ENCODE peak calls at places on chromosomes 4 and X, in seven cellular contexts. X, Z, K, V, L, B and I are unnamed samples.

GRCh38 chr4:113882668-113883067 is 96.8 kb downstream of the ARSJ start:
- DNase-seq in X (no peak), Z (no peak), K (no peak), V (no peak), L (no peak), B (no peak), I (peak)

GRCh38 chrX:44494357-44494756 is 48.3 kb downstream of the FUNDC1 start:
- DNase-seq in X (no peak), Z (no peak), K (no peak), V (no peak), L (no peak), B (no peak), I (no peak)

GRCh38 chrX:41720125-41720780 is 3.7 kb upstream of the GPR82 start:
- DNase-seq in X (peak), Z (no peak), K (no peak), V (no peak), L (no peak), B (no peak), I (no peak)

GRCh38 chr4:77959566-77960338 is 97.1 kb downstream of the MRPL1 start:
- DNase-seq in X (no peak), Z (peak), K (peak), V (no peak), L (no peak), B (peak), I (peak)

GRCh38 chr4:61200195-61200990 is at the start of gene ADGRL3:
- DNase-seq in X (no peak), Z (no peak), K (no peak), V (peak), L (peak), B (peak), I (no peak)

GRCh38 chrX:344371-344901 is 25.8 kb upstream of the GTPBP6 start:
- DNase-seq in X (no peak), Z (no peak), K (no peak), V (no peak), L (no peak), B (no peak), I (no peak)

GRCh38 chr4:65482410-65482809 is 187.9 kb downstream of the EPHA5 start:
- DNase-seq in X (no peak), Z (no peak), K (no peak), V (no peak), L (no peak), B (no peak), I (no peak)

GRCh38 chrX:77174680-77175336 is 272.4 kb upstream of the FGF16 start:
- DNase-seq in X (no peak), Z (no peak), K (no peak), V (no peak), L (no peak), B (no peak), I (no peak)

GRCh38 chrX:14039344-14039743 is 9.7 kb upstream of the GEMIN8 start:
- DNase-seq in X (peak), Z (no peak), K (peak), V (peak), L (no peak), B (peak), I (no peak)

GRCh38 chr4:8205749-8206611 is 6.9 kb downstream of the SH3TC1 start:
- DNase-seq in X (no peak), Z (no peak), K (no peak), V (no peak), L (no peak), B (peak), I (no peak)

GRCh38 chr4:167000141-167000852 is 234.0 kb downstream of the SPOCK3 start:
- DNase-seq in X (no peak), Z (no peak), K (no peak), V (no peak), L (no peak), B (no peak), I (no peak)

GRCh38 chr4:73661646-73662119 is 41.4 kb upstream of the RASSF6 start:
- DNase-seq in X (no peak), Z (no peak), K (peak), V (no peak), L (no peak), B (no peak), I (peak)

GRCh38 chr4:41881931-41882621 is 53.2 kb upstream of the TMEM33 start:
- DNase-seq in X (no peak), Z (no peak), K (no peak), V (no peak), L (no peak), B (no peak), I (no peak)

GRCh38 chr4:108738307-108738706 is 24.5 kb downstream of the ETNPPL start:
- DNase-seq in X (no peak), Z (no peak), K (peak), V (no peak), L (no peak), B (no peak), I (no peak)

GRCh38 chrX:109300415-109300814 is 181.5 kb downstream of the GUCY2F start:
- DNase-seq in X (no peak), Z (no peak), K (no peak), V (no peak), L (no peak), B (no peak), I (no peak)

GRCh38 chr4:16722386-16722785 is 176.1 kb downstream of the LDB2 start:
- DNase-seq in X (no peak), Z (no peak), K (no peak), V (no peak), L (no peak), B (no peak), I (no peak)

GRCh38 chr4:64271601-64272081 is 137.6 kb downstream of the TECRL start:
- DNase-seq in X (no peak), Z (peak), K (no peak), V (no peak), L (no peak), B (no peak), I (peak)

GRCh38 chr4:25874641-25875040 is 11.9 kb upstream of the SEL1L3 start:
- DNase-seq in X (no peak), Z (no peak), K (no peak), V (no peak), L (no peak), B (no peak), I (no peak)

GRCh38 chr4:124839786-124840390 is 127.4 kb upstream of the ANKRD50 start:
- DNase-seq in X (no peak), Z (no peak), K (no peak), V (no peak), L (no peak), B (no peak), I (no peak)

GRCh38 chrX:133929836-133930464 is 55.4 kb downstream of the GPC3 start:
- DNase-seq in X (no peak), Z (no peak), K (no peak), V (no peak), L (no peak), B (no peak), I (no peak)

GRCh38 chr4:76188557-76188956 is 25.1 kb downstream of the SCARB2 start:
- DNase-seq in X (no peak), Z (no peak), K (no peak), V (no peak), L (no peak), B (no peak), I (no peak)

GRCh38 chrX:13855689-13856425 is 39.0 kb upstream of the GPM6B start:
- DNase-seq in X (no peak), Z (no peak), K (no peak), V (no peak), L (no peak), B (no peak), I (no peak)